ENCODE peak calls at places on chromosome 19, in four cellular contexts. N is WTC11, B is HepG2, P is GM12878. S is an unnamed sample.
A peak's percentile ranks its signal among the peaks of the same experiment; 100 is the strongest.

GRCh38 chr19:38371081-38371480 is 3.3 kb upstream of the PSMD8 start:
- DNase-seq in B (no peak), P (no peak), N (no peak), S (no peak)

GRCh38 chr19:46813570-46814358 is 25.4 kb upstream of the SLC1A5 start:
- DNase-seq in P (no peak), N (no peak), B (peak; percentile 56), S (no peak)

GRCh38 chr19:11624064-11624463 is 26.8 kb downstream of the ZNF627 start:
- DNase-seq in B (peak; percentile 45), P (no peak), N (no peak), S (no peak)

GRCh38 chr19:2755448-2755705 is 15.6 kb upstream of the SLC39A3 start:
- DNase-seq in P (no peak), B (no peak), N (no peak), S (no peak)

GRCh38 chr19:43820098-43820860 is 6.8 kb upstream of the ZNF283 start:
- DNase-seq in B (no peak), N (peak; percentile 21), P (no peak), S (no peak)

GRCh38 chr19:18799389-18799970 is 8.4 kb upstream of the COMP start:
- DNase-seq in N (no peak), P (no peak), B (no peak), S (no peak)

GRCh38 chr19:10419646-10420443 is 493 bp upstream of the PDE4A start:
- DNase-seq in P (no peak), B (no peak), N (peak; percentile 91), S (peak; percentile 96)

GRCh38 chr19:51107406-51108065 is 673 bp downstream of the CTU1 start:
- DNase-seq in B (peak; percentile 37), P (no peak), N (no peak), S (no peak)

GRCh38 chr19:16386619-16387240 is 62.1 kb downstream of the KLF2 start:
- DNase-seq in N (peak; percentile 57), B (peak; percentile 32), P (no peak), S (peak; percentile 66)

GRCh38 chr19:2087621-2088100 is 8.5 kb downstream of the MOB3A start:
- DNase-seq in P (peak; percentile 83), N (no peak), B (no peak), S (no peak)

GRCh38 chr19:18852634-18853033 is 20.9 kb downstream of the UPF1 start:
- DNase-seq in N (no peak), B (no peak), P (no peak), S (no peak)

GRCh38 chr19:7833225-7834156 is 3.5 kb downstream of the EVI5L start:
- DNase-seq in P (no peak), B (peak; percentile 29), N (no peak), S (peak; percentile 38)

GRCh38 chr19:16886305-16886880 is 2.4 kb upstream of the F2RL3 start:
- DNase-seq in B (peak; percentile 52), N (no peak), P (no peak), S (no peak)

GRCh38 chr19:13152356-13152853 is 2.2 kb downstream of the IER2 start:
- DNase-seq in P (no peak), N (no peak), B (no peak), S (no peak)

GRCh38 chr19:29928831-29929230 is 13.2 kb upstream of the URI1 start:
- DNase-seq in P (peak; percentile 72), B (no peak), N (no peak), S (no peak)

GRCh38 chr19:18725755-18726416 is 42.4 kb downstream of the CRTC1 start:
- DNase-seq in P (no peak), B (no peak), N (no peak), S (no peak)

GRCh38 chr19:54674021-54674617 is 11.3 kb downstream of the LILRB4 start:
- DNase-seq in B (peak; percentile 22), P (no peak), N (no peak), S (peak; percentile 75)

GRCh38 chr19:3725640-3726310 is 17.6 kb downstream of the TJP3 start:
- DNase-seq in B (no peak), N (peak; percentile 68), P (no peak), S (peak; percentile 8)

GRCh38 chr19:21835810-21836444 is at the start of gene ZNF43:
- DNase-seq in B (peak; percentile 87), N (peak; percentile 92), P (peak; percentile 13), S (peak; percentile 85)

GRCh38 chr19:290539-291521 is at the start of gene PLPP2:
- DNase-seq in B (no peak), N (peak; percentile 92), P (no peak), S (peak; percentile 63)

GRCh38 chr19:2266183-2266993 is 10.2 kb upstream of the JSRP1 start:
- DNase-seq in P (peak; percentile 54), B (peak; percentile 58), N (peak; percentile 20), S (peak; percentile 51)

GRCh38 chr19:1045247-1045603 is 5.3 kb downstream of the ABCA7 start:
- DNase-seq in P (no peak), N (peak; percentile 99), B (peak; percentile 89), S (peak; percentile 91)

GRCh38 chr19:30153326-30154210 is 211.5 kb downstream of the URI1 start:
- DNase-seq in B (no peak), N (no peak), P (peak; percentile 34), S (no peak)

GRCh38 chr19:38383184-38383583 is 4.7 kb downstream of the GGN start:
- DNase-seq in P (no peak), B (no peak), N (no peak), S (no peak)

GRCh38 chr19:1019980-1020867 is 699 bp downstream of the TMEM259 start:
- DNase-seq in N (no peak), P (no peak), B (no peak), S (peak; percentile 55)

GRCh38 chr19:53977991-53978731 is 13.3 kb upstream of the CACNG6 start:
- DNase-seq in N (peak; percentile 99), P (no peak), B (no peak), S (peak; percentile 54)

GRCh38 chr19:53813996-53814395 is 10.1 kb downstream of the NLRP12 start:
- DNase-seq in N (no peak), B (no peak), P (no peak), S (no peak)

GRCh38 chr19:14119644-14120496 is 2.3 kb upstream of the PRKACA start:
- DNase-seq in B (no peak), N (no peak), P (no peak), S (no peak)

GRCh38 chr19:2166741-2167738 is 3.3 kb downstream of the DOT1L start:
- DNase-seq in N (no peak), B (peak; percentile 79), P (no peak), S (peak; percentile 4)

GRCh38 chr19:37655689-37656491 is 625 bp upstream of the ZFP30 start:
- DNase-seq in P (peak; percentile 45), B (peak; percentile 80), N (peak; percentile 82), S (peak; percentile 90)

GRCh38 chr19:44684892-44685847 is 13.8 kb upstream of the CEACAM16 start:
- DNase-seq in B (peak; percentile 37), N (no peak), P (no peak), S (peak; percentile 47)

GRCh38 chr19:6248856-6249255 is 30.9 kb downstream of the MLLT1 start:
- DNase-seq in N (no peak), B (no peak), P (no peak), S (no peak)

GRCh38 chr19:35066691-35067563 is 25.4 kb downstream of the HPN start:
- DNase-seq in N (peak; percentile 99), B (peak; percentile 78), P (peak; percentile 70), S (peak; percentile 85)
- TF ChIP-seq CREM in N (peak; percentile 65), B (no peak), P (no peak), S (peak; percentile 31)

GRCh38 chr19:39411006-39411831 is 1.2 kb upstream of the PLEKHG2 start:
- DNase-seq in N (no peak), P (no peak), B (peak; percentile 88), S (no peak)
- TF ChIP-seq CREM in N (no peak), P (no peak), B (no peak), S (peak; percentile 12)

GRCh38 chr19:36547001-36547732 is 19.1 kb upstream of the ZNF260 start:
- DNase-seq in P (no peak), B (no peak), N (no peak), S (no peak)
- TF ChIP-seq CREM in P (no peak), B (no peak), N (no peak), S (no peak)

GRCh38 chr19:27846944-27847343 is 1366.0 kb downstream of the UQCRFS1 start:
- DNase-seq in N (no peak), P (no peak), B (peak; percentile 2), S (no peak)

GRCh38 chr19:27843861-27844260 is 1369.1 kb downstream of the UQCRFS1 start:
- DNase-seq in P (no peak), B (no peak), N (no peak), S (no peak)

DNA sequence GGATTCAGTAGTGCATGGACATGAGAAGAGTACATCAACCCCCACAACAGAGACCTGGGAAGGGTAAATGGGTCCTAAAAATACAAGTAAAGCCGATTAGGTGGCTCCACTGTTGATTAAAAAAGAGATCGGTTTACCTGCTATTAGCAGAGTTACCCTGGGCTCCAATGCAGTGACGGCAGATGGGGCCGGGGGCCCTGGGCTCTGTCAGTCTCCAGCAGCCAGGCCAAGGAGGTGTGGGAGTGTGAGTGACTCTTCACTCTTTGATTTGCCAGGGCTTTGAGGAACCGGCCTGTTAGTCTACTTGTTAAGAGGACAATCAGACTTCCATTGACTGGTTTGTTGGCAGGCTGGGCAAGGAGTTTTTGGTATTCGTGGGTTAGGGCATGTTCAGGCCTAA is 1368.7 kb downstream of the UQCRFS1 start:
- DNase-seq in P (no peak), B (no peak), N (no peak), S (no peak)
- TF ChIP-seq CREM in P (no peak), B (no peak), N (no peak), S (no peak)

DNA sequence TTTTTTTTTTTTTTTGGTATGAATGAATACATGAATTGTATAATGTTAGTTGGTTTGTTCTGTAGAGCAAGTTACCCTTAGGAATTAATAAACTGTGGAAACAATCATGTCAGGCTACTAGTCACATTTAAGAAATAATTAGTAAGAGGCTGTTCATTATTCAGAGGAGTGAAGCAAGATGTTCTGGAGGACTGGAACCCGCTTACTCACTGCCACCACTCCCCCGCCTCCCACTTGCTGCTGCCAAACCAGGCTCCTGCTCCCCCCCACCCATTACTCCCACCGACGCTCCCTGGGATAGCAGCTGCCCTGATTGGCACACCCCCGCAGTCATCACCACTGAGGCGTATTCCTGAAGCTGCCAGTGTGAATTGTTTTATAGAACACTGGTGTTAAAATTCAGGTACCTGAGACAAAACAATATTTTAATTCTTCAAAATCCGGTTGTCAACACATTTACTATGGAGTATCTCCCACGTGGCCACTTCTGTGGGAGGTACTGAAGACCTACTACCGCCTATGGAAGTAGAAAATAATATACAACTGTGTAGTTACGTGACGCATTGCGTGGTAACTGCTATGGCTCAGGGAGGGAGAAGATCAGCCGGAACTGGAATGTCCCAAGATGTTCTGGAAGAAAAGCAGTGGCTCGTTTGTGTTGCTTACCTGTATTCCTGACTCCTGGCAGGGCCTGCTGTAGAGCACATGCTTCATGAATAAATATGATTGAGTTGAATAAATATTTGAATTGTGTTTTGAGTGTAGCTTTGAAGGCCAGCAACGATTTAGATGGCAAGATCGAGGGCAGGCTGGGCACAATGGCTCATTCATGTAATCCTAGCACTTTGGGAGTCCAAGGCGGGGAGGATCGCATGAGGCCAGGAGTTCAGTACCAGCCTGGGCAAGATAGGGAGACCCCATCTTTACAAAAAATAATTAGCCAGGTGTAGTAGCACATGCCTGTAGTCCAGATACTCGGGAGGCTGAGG is 1.7 kb downstream of the DPY19L3 start:
- DNase-seq in P (no peak), N (no peak), B (peak; percentile 16), S (peak; percentile 72)
- TF ChIP-seq CREM in P (no peak), N (no peak), B (no peak), S (peak; percentile 15)

DNA sequence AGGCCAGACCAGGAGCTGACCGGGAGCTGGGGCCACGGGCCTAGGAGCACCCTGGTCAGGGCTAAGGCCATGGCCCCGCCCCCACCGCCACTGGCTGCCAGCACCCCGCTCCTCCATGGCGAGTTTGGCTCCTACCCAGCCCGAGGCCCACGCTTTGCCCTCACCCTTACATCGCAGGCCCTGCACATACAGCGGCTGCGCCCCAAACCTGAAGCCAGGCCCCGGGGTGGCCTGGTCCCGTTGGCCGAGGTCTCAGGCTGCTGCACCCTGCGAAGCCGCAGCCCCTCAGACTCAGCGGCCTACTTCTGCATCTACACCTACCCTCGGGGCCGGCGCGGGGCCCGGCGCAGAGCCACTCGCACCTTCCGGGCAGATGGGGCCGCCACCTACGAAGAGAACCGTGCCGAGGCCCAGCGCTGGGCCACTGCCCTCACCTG is 6.6 kb downstream of the SPHK2 start:
- DNase-seq in B (no peak), P (no peak), N (no peak), S (no peak)
- TF ChIP-seq CREM in B (no peak), P (no peak), N (no peak), S (no peak)

S was measured in K562.